ENCODE peak calls at places on chromosomes 3 and 15, in five cellular contexts. T is aorta, A is ureter, B is NCI-H345, C is naive B cell. J is an unnamed sample.

GRCh38 chr3:32474201-32474600 is 28.5 kb downstream of the CMTM6 start:
- DNase-seq in A (no peak), C (no peak), B (no peak), T (no peak), J (no peak)

GRCh38 chr15:89018235-89018634 is 70.0 kb upstream of the ABHD2 start:
- DNase-seq in A (peak; percentile 77), T (peak; percentile 89), C (no peak), B (no peak), J (no peak)

GRCh38 chr3:76043746-76044145 is 258.4 kb upstream of the ZNF717 start:
- DNase-seq in T (no peak), B (no peak), C (no peak), A (no peak), J (no peak)

GRCh38 chr3:152071924-152072323 is 196.8 kb upstream of the MBNL1 start:
- DNase-seq in T (no peak), C (peak; percentile 6), B (no peak), A (no peak), J (peak; percentile 3)

GRCh38 chr3:72907131-72907697 is 19.4 kb downstream of the GXYLT2 start:
- DNase-seq in A (no peak), C (no peak), B (no peak), T (no peak), J (no peak)

GRCh38 chr15:100602822-100603393 is 519 bp downstream of the ASB7 start:
- DNase-seq in B (peak; percentile 4), T (no peak), A (peak; percentile 48), C (no peak), J (no peak)

GRCh38 chr3:53196575-53197407 is 35.8 kb downstream of the PRKCD start:
- DNase-seq in B (no peak), C (no peak), A (no peak), T (no peak), J (no peak)

GRCh38 chr3:57951106-57951882 is 56.9 kb upstream of the FLNB start:
- DNase-seq in B (no peak), C (no peak), A (peak; percentile 82), T (peak; percentile 87), J (no peak)

GRCh38 chr15:25244731-25245585 is 193.9 kb downstream of the UBE3A start:
- DNase-seq in T (peak; percentile 27), A (peak; percentile 36), C (no peak), B (no peak), J (no peak)

GRCh38 chr3:85161544-85161943 is 202.8 kb downstream of the CADM2 start:
- DNase-seq in T (no peak), B (no peak), A (no peak), C (no peak), J (no peak)

GRCh38 chr3:162125790-162126189 is 629.2 kb downstream of the OTOL1 start:
- DNase-seq in B (no peak), T (no peak), A (no peak), C (no peak), J (no peak)

GRCh38 chr3:112930771-112931170 is 44.1 kb downstream of the CD200R1 start:
- DNase-seq in B (no peak), C (no peak), A (no peak), T (no peak), J (no peak)

GRCh38 chr15:35713733-35714132 is 167.8 kb upstream of the DPH6 start:
- DNase-seq in B (no peak), C (no peak), A (no peak), T (no peak), J (no peak)

GRCh38 chr3:5568451-5568850 is 380.9 kb downstream of the EDEM1 start:
- DNase-seq in A (no peak), T (no peak), C (no peak), B (no peak), J (no peak)

GRCh38 chr3:150544040-150544439 is 2.3 kb downstream of the SERP1 start:
- DNase-seq in A (no peak), C (no peak), T (no peak), B (no peak), J (no peak)

GRCh38 chr15:75736256-75736655 is 23.6 kb upstream of the CSPG4 start:
- DNase-seq in A (no peak), B (no peak), T (peak; percentile 38), C (no peak), J (no peak)

GRCh38 chr15:71754660-71755059 is 55.7 kb upstream of the NR2E3 start:
- DNase-seq in B (no peak), T (no peak), A (no peak), C (no peak), J (no peak)

GRCh38 chr3:46442591-46443530 is 21.8 kb downstream of the LTF start:
- DNase-seq in T (no peak), C (no peak), B (no peak), A (no peak), J (peak; percentile 5)

GRCh38 chr3:177810162-177810623 is 612.9 kb upstream of the TBL1XR1 start:
- DNase-seq in T (no peak), A (no peak), C (no peak), B (no peak), J (no peak)

GRCh38 chr15:27201425-27201824 is 230.4 kb downstream of the GABRG3 start:
- DNase-seq in C (no peak), A (no peak), B (no peak), T (no peak), J (no peak)

GRCh38 chr3:68957895-68958294 is 25.5 kb upstream of the TAFA4 start:
- DNase-seq in C (no peak), T (no peak), B (no peak), A (no peak), J (no peak)

GRCh38 chr15:33279613-33280205 is 31.1 kb upstream of the RYR3 start:
- DNase-seq in A (no peak), T (no peak), B (no peak), C (no peak), J (no peak)

GRCh38 chr3:39707314-39707909 is 102.0 kb upstream of the MYRIP start:
- DNase-seq in B (no peak), C (no peak), A (no peak), T (no peak), J (peak; percentile 51)

GRCh38 chr3:159787794-159788205 is 200.8 kb upstream of the IL12A start:
- DNase-seq in C (no peak), B (no peak), T (no peak), A (no peak), J (no peak)

J was measured in NCI-H2171 treated with DMSO at 0.1 percent for 48 hours.